ENCODE peak calls at places on chromosomes 12 and 14, in seven cellular contexts. One of them, this sample, is unnamed.

GRCh38 chr12:27207626-27208413 is 36.3 kb upstream of the STK38L start:
- DNase-seq in breast epithelium: no peak
- DNase-seq in neural progenitor cell: no peak
- DNase-seq in heart right ventricle: no peak
- DNase-seq in adrenal gland: no peak
- DNase-seq in A673: no peak
- DNase-seq in H1: no peak
- DNase-seq in this sample: peak

GRCh38 chr12:29415111-29415510 is 34.1 kb upstream of the ERGIC2 start:
- DNase-seq in A673: no peak
- DNase-seq in heart right ventricle: no peak
- DNase-seq in breast epithelium: no peak
- DNase-seq in neural progenitor cell: no peak
- DNase-seq in adrenal gland: no peak
- DNase-seq in H1: no peak
- DNase-seq in this sample: peak

GRCh38 chr14:71665781-71666180 is 266.4 kb upstream of the RGS6 start:
- DNase-seq in heart right ventricle: no peak
- DNase-seq in breast epithelium: no peak
- DNase-seq in adrenal gland: no peak
- DNase-seq in A673: no peak
- DNase-seq in neural progenitor cell: no peak
- DNase-seq in H1: no peak
- DNase-seq in this sample: no peak

GRCh38 chr12:95789126-95790024 is 1.2 kb downstream of the NTN4 start:
- DNase-seq in A673: no peak
- DNase-seq in H1: no peak
- DNase-seq in adrenal gland: peak
- DNase-seq in breast epithelium: peak
- DNase-seq in neural progenitor cell: peak
- DNase-seq in heart right ventricle: peak
- DNase-seq in this sample: no peak

GRCh38 chr12:117907108-117907689 is 61.6 kb downstream of the KSR2 start:
- DNase-seq in adrenal gland: peak
- DNase-seq in heart right ventricle: no peak
- DNase-seq in H1: no peak
- DNase-seq in A673: no peak
- DNase-seq in neural progenitor cell: no peak
- DNase-seq in breast epithelium: no peak
- DNase-seq in this sample: no peak

GRCh38 chr12:30461011-30461670 is 234.5 kb downstream of the IPO8 start:
- DNase-seq in breast epithelium: no peak
- DNase-seq in neural progenitor cell: peak
- DNase-seq in H1: no peak
- DNase-seq in heart right ventricle: no peak
- DNase-seq in adrenal gland: no peak
- DNase-seq in A673: no peak
- DNase-seq in this sample: no peak

GRCh38 chr12:98745578-98746391 is 100.7 kb downstream of the APAF1 start:
- DNase-seq in neural progenitor cell: peak
- DNase-seq in A673: no peak
- DNase-seq in H1: no peak
- DNase-seq in breast epithelium: no peak
- DNase-seq in heart right ventricle: no peak
- DNase-seq in adrenal gland: peak
- DNase-seq in this sample: peak

GRCh38 chr14:71626281-71626835 is 305.9 kb upstream of the RGS6 start:
- DNase-seq in breast epithelium: no peak
- DNase-seq in H1: no peak
- DNase-seq in heart right ventricle: no peak
- DNase-seq in neural progenitor cell: no peak
- DNase-seq in adrenal gland: no peak
- DNase-seq in A673: peak
- DNase-seq in this sample: no peak

GRCh38 chr14:76546426-76547221 is 170.7 kb downstream of the ESRRB start:
- DNase-seq in adrenal gland: no peak
- DNase-seq in A673: peak
- DNase-seq in heart right ventricle: no peak
- DNase-seq in H1: no peak
- DNase-seq in neural progenitor cell: peak
- DNase-seq in breast epithelium: no peak
- DNase-seq in this sample: no peak

GRCh38 chr14:58899317-58899713 is 261.6 kb downstream of the DACT1 start:
- DNase-seq in heart right ventricle: no peak
- DNase-seq in A673: no peak
- DNase-seq in adrenal gland: no peak
- DNase-seq in H1: no peak
- DNase-seq in breast epithelium: no peak
- DNase-seq in neural progenitor cell: no peak
- DNase-seq in this sample: peak

GRCh38 chr14:30680036-30680435 is 57.9 kb downstream of the SCFD1 start:
- DNase-seq in neural progenitor cell: no peak
- DNase-seq in breast epithelium: no peak
- DNase-seq in H1: no peak
- DNase-seq in adrenal gland: no peak
- DNase-seq in A673: no peak
- DNase-seq in heart right ventricle: no peak
- DNase-seq in this sample: no peak

DNA sequence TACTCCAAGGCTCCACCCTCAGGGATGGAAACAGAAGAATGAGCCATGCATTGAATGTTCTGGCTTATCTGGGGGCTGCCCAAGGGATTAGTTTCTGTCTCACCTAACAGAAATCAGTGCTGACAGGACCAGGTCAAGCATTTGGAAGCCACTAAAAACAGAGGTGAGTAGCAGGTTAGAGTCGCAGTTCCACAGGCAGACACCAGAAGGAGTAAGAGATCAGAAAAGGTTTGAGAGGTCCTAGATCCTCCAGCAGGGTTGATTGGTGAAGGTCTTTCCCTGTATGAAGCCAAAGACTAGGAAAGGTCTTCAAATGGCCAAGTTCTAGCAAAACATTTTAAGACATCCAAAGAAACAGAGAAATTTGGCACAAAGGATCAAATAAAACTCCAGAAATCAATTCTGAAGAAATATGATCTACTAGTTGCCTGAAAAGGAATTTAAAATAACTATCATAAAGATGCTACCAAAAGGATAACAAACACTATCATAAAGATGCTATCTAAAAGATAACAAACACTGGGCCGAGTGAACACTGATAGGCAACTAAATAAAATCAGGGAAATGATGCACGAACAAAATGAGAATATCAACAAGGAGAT is 19.5 kb upstream of the TTC9 start:
- DNase-seq in A673: peak
- DNase-seq in breast epithelium: no peak
- DNase-seq in H1: no peak
- DNase-seq in heart right ventricle: peak
- DNase-seq in neural progenitor cell: peak
- DNase-seq in adrenal gland: peak
- DNase-seq in this sample: peak
- TF ChIP-seq CTCF in A673: peak
- TF ChIP-seq CTCF in breast epithelium: peak
- TF ChIP-seq CTCF in H1: peak
- TF ChIP-seq CTCF in heart right ventricle: peak
- TF ChIP-seq CTCF in neural progenitor cell: peak
- TF ChIP-seq CTCF in adrenal gland: peak
- TF ChIP-seq CTCF in this sample: peak

GRCh38 chr12:62603811-62604098 is 137.1 kb downstream of the MON2 start:
- DNase-seq in neural progenitor cell: no peak
- DNase-seq in adrenal gland: no peak
- DNase-seq in heart right ventricle: no peak
- DNase-seq in H1: no peak
- DNase-seq in A673: no peak
- DNase-seq in breast epithelium: no peak
- DNase-seq in this sample: no peak

GRCh38 chr12:62604373-62604772 is 137.7 kb downstream of the MON2 start:
- DNase-seq in A673: no peak
- DNase-seq in H1: no peak
- DNase-seq in neural progenitor cell: no peak
- DNase-seq in heart right ventricle: no peak
- DNase-seq in breast epithelium: no peak
- DNase-seq in adrenal gland: no peak
- DNase-seq in this sample: no peak

GRCh38 chr12:62606654-62607053 is 140.0 kb downstream of the MON2 start:
- DNase-seq in H1: no peak
- DNase-seq in breast epithelium: no peak
- DNase-seq in A673: no peak
- DNase-seq in adrenal gland: no peak
- DNase-seq in heart right ventricle: no peak
- DNase-seq in neural progenitor cell: no peak
- DNase-seq in this sample: no peak

GRCh38 chr12:62604856-62605255 is 138.2 kb downstream of the MON2 start:
- DNase-seq in breast epithelium: no peak
- DNase-seq in neural progenitor cell: no peak
- DNase-seq in heart right ventricle: no peak
- DNase-seq in adrenal gland: no peak
- DNase-seq in A673: no peak
- DNase-seq in H1: no peak
- DNase-seq in this sample: no peak

DNA sequence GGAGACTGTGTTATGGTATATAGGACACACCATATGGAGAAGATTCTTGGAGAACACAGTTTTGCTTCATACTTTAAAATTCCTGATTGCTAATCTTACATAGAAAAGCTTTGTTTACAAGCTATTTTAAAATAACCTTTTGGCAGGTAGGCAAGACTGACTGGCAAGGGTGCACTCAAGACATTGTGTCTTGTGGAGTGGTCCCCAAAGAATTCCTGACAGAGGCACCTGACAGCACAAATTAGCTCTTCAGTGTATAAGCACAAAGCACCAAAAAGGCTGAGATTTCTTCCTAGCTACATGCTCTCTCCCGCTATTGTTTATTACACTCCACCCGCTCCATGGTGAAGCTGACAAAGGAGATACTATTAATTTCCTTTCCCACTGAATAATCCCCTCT is 139.3 kb downstream of the MON2 start:
- DNase-seq in heart right ventricle: no peak
- DNase-seq in adrenal gland: no peak
- DNase-seq in breast epithelium: no peak
- DNase-seq in neural progenitor cell: peak
- DNase-seq in H1: no peak
- DNase-seq in A673: no peak
- DNase-seq in this sample: no peak
- H3K4me3 ChIP-seq in heart right ventricle: no peak
- H3K4me3 ChIP-seq in adrenal gland: no peak
- H3K4me3 ChIP-seq in breast epithelium: no peak
- H3K4me3 ChIP-seq in neural progenitor cell: peak
- H3K4me3 ChIP-seq in H1: no peak
- H3K4me3 ChIP-seq in A673: no peak
- H3K4me3 ChIP-seq in this sample: peak

GRCh38 chr12:106953352-106954260 is 2.1 kb upstream of the TMEM263 start:
- DNase-seq in neural progenitor cell: no peak
- DNase-seq in A673: peak
- DNase-seq in breast epithelium: no peak
- DNase-seq in heart right ventricle: no peak
- DNase-seq in H1: no peak
- DNase-seq in adrenal gland: no peak
- DNase-seq in this sample: peak

GRCh38 chr12:106955377-106956047 is at the start of gene TMEM263:
- DNase-seq in breast epithelium: peak
- DNase-seq in neural progenitor cell: peak
- DNase-seq in A673: peak
- DNase-seq in H1: peak
- DNase-seq in heart right ventricle: peak
- DNase-seq in adrenal gland: peak
- DNase-seq in this sample: peak

GRCh38 chr12:106954462-106955376 is 988 bp upstream of the TMEM263 start:
- DNase-seq in neural progenitor cell: peak
- DNase-seq in H1: no peak
- DNase-seq in breast epithelium: peak
- DNase-seq in heart right ventricle: peak
- DNase-seq in A673: no peak
- DNase-seq in adrenal gland: peak
- DNase-seq in this sample: no peak

GRCh38 chr12:106957617-106958016 is 1.9 kb downstream of the TMEM263 start:
- DNase-seq in breast epithelium: no peak
- DNase-seq in A673: peak
- DNase-seq in neural progenitor cell: no peak
- DNase-seq in heart right ventricle: no peak
- DNase-seq in H1: no peak
- DNase-seq in adrenal gland: no peak
- DNase-seq in this sample: no peak

GRCh38 chr12:106956048-106956935 is 585 bp downstream of the TMEM263 start:
- DNase-seq in H1: peak
- DNase-seq in adrenal gland: peak
- DNase-seq in A673: peak
- DNase-seq in heart right ventricle: peak
- DNase-seq in breast epithelium: peak
- DNase-seq in neural progenitor cell: peak
- DNase-seq in this sample: peak
- TF ChIP-seq CTCF in H1: peak
- TF ChIP-seq CTCF in adrenal gland: peak
- TF ChIP-seq CTCF in A673: no peak
- TF ChIP-seq CTCF in heart right ventricle: peak
- TF ChIP-seq CTCF in breast epithelium: no peak
- TF ChIP-seq CTCF in neural progenitor cell: peak
- TF ChIP-seq CTCF in this sample: no peak

GRCh38 chr12:31797230-31797872 is 68.5 kb upstream of the AMN1 start:
- DNase-seq in breast epithelium: no peak
- DNase-seq in H1: no peak
- DNase-seq in neural progenitor cell: no peak
- DNase-seq in adrenal gland: no peak
- DNase-seq in A673: no peak
- DNase-seq in heart right ventricle: no peak
- DNase-seq in this sample: no peak
- H3K4me3 ChIP-seq in breast epithelium: no peak
- H3K4me3 ChIP-seq in H1: no peak
- H3K4me3 ChIP-seq in neural progenitor cell: no peak
- H3K4me3 ChIP-seq in adrenal gland: no peak
- H3K4me3 ChIP-seq in A673: no peak
- H3K4me3 ChIP-seq in heart right ventricle: no peak
- H3K4me3 ChIP-seq in this sample: no peak

GRCh38 chr14:92539419-92539818 is 25.8 kb downstream of the RIN3 start:
- DNase-seq in A673: no peak
- DNase-seq in adrenal gland: no peak
- DNase-seq in heart right ventricle: no peak
- DNase-seq in neural progenitor cell: no peak
- DNase-seq in H1: no peak
- DNase-seq in breast epithelium: no peak
- DNase-seq in this sample: no peak

GRCh38 chr14:92542766-92543554 is 29.4 kb downstream of the RIN3 start:
- DNase-seq in heart right ventricle: no peak
- DNase-seq in breast epithelium: no peak
- DNase-seq in H1: no peak
- DNase-seq in adrenal gland: no peak
- DNase-seq in neural progenitor cell: no peak
- DNase-seq in A673: no peak
- DNase-seq in this sample: no peak

GRCh38 chr14:92538412-92539017 is 24.9 kb downstream of the RIN3 start:
- DNase-seq in A673: no peak
- DNase-seq in adrenal gland: no peak
- DNase-seq in H1: no peak
- DNase-seq in heart right ventricle: no peak
- DNase-seq in neural progenitor cell: no peak
- DNase-seq in breast epithelium: no peak
- DNase-seq in this sample: no peak

GRCh38 chr14:92540472-92541048 is 27.0 kb downstream of the RIN3 start:
- DNase-seq in heart right ventricle: peak
- DNase-seq in adrenal gland: peak
- DNase-seq in breast epithelium: peak
- DNase-seq in neural progenitor cell: no peak
- DNase-seq in A673: peak
- DNase-seq in H1: no peak
- DNase-seq in this sample: peak

GRCh38 chr14:92539875-92540274 is 26.3 kb downstream of the RIN3 start:
- DNase-seq in A673: no peak
- DNase-seq in H1: no peak
- DNase-seq in heart right ventricle: peak
- DNase-seq in adrenal gland: no peak
- DNase-seq in breast epithelium: no peak
- DNase-seq in neural progenitor cell: no peak
- DNase-seq in this sample: peak
- TF ChIP-seq CTCF in A673: no peak
- TF ChIP-seq CTCF in H1: no peak
- TF ChIP-seq CTCF in heart right ventricle: no peak
- TF ChIP-seq CTCF in adrenal gland: no peak
- TF ChIP-seq CTCF in breast epithelium: no peak
- TF ChIP-seq CTCF in neural progenitor cell: no peak
- TF ChIP-seq CTCF in this sample: no peak

This sample was measured in foreskin fibroblast.